ENCODE peak calls at places on chromosomes 6 and 20, in four cellular contexts. W is NCI-H2029 treated with DMSO at 0.1 percent for 48 hours; I is stimulated activated CD4-positive, alpha-beta T cell treated with anti-CD3 and anti-CD28 coated beads, Interleukin-4, amount 100 ng/mL, for 24 hours; Y is psoas muscle. V is an unnamed sample.

GRCh38 chr6:34027445-34027936 is 118.4 kb downstream of the GRM4 start:
- DNase-seq in W (peak), I (peak), Y (peak), V (peak)

GRCh38 chr6:113203135-113203534 is 654.0 kb upstream of the MARCKS start:
- DNase-seq in W (no peak), I (no peak), Y (no peak), V (peak)

GRCh38 chr6:43873806-43874714 is 104.0 kb downstream of the VEGFA start:
- DNase-seq in W (peak), I (no peak), Y (peak), V (peak)

GRCh38 chr6:115004982-115005381 is 662.2 kb upstream of the HS3ST5 start:
- DNase-seq in W (no peak), I (no peak), Y (no peak), V (no peak)

GRCh38 chr6:34125939-34126338 is 19.9 kb downstream of the GRM4 start:
- DNase-seq in W (no peak), I (no peak), Y (no peak), V (no peak)

GRCh38 chr20:4401601-4402000 is 320.1 kb upstream of the PRND start:
- DNase-seq in W (no peak), I (no peak), Y (no peak), V (no peak)

GRCh38 chr20:43843096-43843964 is 71.3 kb upstream of the TOX2 start:
- DNase-seq in W (no peak), I (no peak), Y (no peak), V (no peak)

GRCh38 chr6:169285165-169285564 is 31.5 kb upstream of the THBS2 start:
- DNase-seq in W (no peak), I (no peak), Y (no peak), V (no peak)

GRCh38 chr20:36015806-36016401 is 47.5 kb downstream of the CNBD2 start:
- DNase-seq in W (no peak), I (no peak), Y (no peak), V (no peak)

GRCh38 chr6:113779656-113780055 is 77.5 kb upstream of the MARCKS start:
- DNase-seq in W (no peak), I (no peak), Y (no peak), V (no peak)

GRCh38 chr6:46876126-46876525 is 45.6 kb downstream of the ADGRF5 start:
- DNase-seq in W (peak), I (no peak), Y (no peak), V (peak)

GRCh38 chr20:19265646-19266374 is 53.4 kb downstream of the SLC24A3 start:
- DNase-seq in W (no peak), I (no peak), Y (no peak), V (no peak)

GRCh38 chr6:141165012-141165411 is 967.7 kb upstream of the GJE1 start:
- DNase-seq in W (no peak), I (no peak), Y (no peak), V (peak)

GRCh38 chr6:14260839-14261238 is 143.3 kb downstream of the CD83 start:
- DNase-seq in W (no peak), I (no peak), Y (no peak), V (no peak)